ENCODE peak calls at places on chromosomes 13 and 19, in four cellular contexts. R, D, S and I are unnamed samples.

GRCh38 chr13:96053003-96053703 is at the start of gene UGGT2:
- DNase-seq in R (peak; percentile 97), D (peak; percentile 83), S (peak; percentile 12), I (peak; percentile 98)

GRCh38 chr19:7579182-7579581 is 16.5 kb upstream of the CAMSAP3 start:
- DNase-seq in R (no peak), D (no peak), S (no peak), I (no peak)

GRCh38 chr13:92135509-92135908 is 737.1 kb downstream of the GPC5 start:
- DNase-seq in R (no peak), D (no peak), S (no peak), I (no peak)

GRCh38 chr13:78054152-78054551 is 135.5 kb upstream of the EDNRB start:
- DNase-seq in R (no peak), D (no peak), S (no peak), I (no peak)

GRCh38 chr19:57351867-57352266 is 796 bp downstream of the ZNF304 start:
- DNase-seq in R (no peak), D (no peak), S (no peak), I (no peak)

GRCh38 chr13:80074811-80075210 is 266.1 kb downstream of the SPRY2 start:
- DNase-seq in R (no peak), D (no peak), S (no peak), I (no peak)

GRCh38 chr19:35000647-35001501 is 751 bp downstream of the GRAMD1A start:
- DNase-seq in R (no peak), D (no peak), S (peak; percentile 65), I (peak; percentile 64)

GRCh38 chr19:48445256-48445605 is 552 bp upstream of the GRWD1 start:
- DNase-seq in R (no peak), D (peak; percentile 68), S (no peak), I (peak; percentile 80)

GRCh38 chr19:52336976-52337375 is 933 bp downstream of the ZNF610 start:
- DNase-seq in R (no peak), D (peak; percentile 20), S (no peak), I (no peak)

GRCh38 chr13:110308377-110309158 is 1.5 kb downstream of the COL4A2 start:
- DNase-seq in R (no peak), D (no peak), S (no peak), I (no peak)

GRCh38 chr19:1211494-1212234 is 6.1 kb downstream of the STK11 start:
- DNase-seq in R (peak; percentile 64), D (no peak), S (no peak), I (no peak)

GRCh38 chr19:29478578-29479565 is 46.9 kb upstream of the VSTM2B start:
- DNase-seq in R (no peak), D (peak; percentile 32), S (peak; percentile 10), I (no peak)

GRCh38 chr13:75550159-75550567 is 572 bp downstream of the UCHL3 start:
- DNase-seq in R (no peak), D (peak; percentile 2), S (peak; percentile 41), I (peak; percentile 43)

GRCh38 chr13:113399755-113400149 is 35.8 kb upstream of the GRTP1 start:
- DNase-seq in R (no peak), D (no peak), S (no peak), I (no peak)

GRCh38 chr13:98284677-98285076 is 107.6 kb upstream of the RNF113B start:
- DNase-seq in R (no peak), D (no peak), S (no peak), I (no peak)

GRCh38 chr19:41575998-41576397 is at the start of gene CEACAM21:
- DNase-seq in R (peak; percentile 45), D (no peak), S (peak; percentile 61), I (peak; percentile 74)

GRCh38 chr19:3507371-3508120 is 1.4 kb downstream of the FZR1 start:
- DNase-seq in R (peak; percentile 35), D (no peak), S (peak; percentile 42), I (no peak)

GRCh38 chr19:33440682-33441081 is 67.2 kb downstream of the CEBPG start:
- DNase-seq in R (no peak), D (no peak), S (no peak), I (no peak)

GRCh38 chr13:19172647-19173030 is 9.0 kb downstream of the TUBA3C start:
- DNase-seq in R (no peak), D (no peak), S (no peak), I (no peak)

GRCh38 chr13:77784531-77784930 is 87.0 kb downstream of the SLAIN1 start:
- DNase-seq in R (no peak), D (no peak), S (no peak), I (no peak)

GRCh38 chr19:16530540-16531379 is 11.5 kb downstream of the CHERP start:
- DNase-seq in R (no peak), D (no peak), S (no peak), I (peak; percentile 9)

GRCh38 chr13:33262997-33263396 is 22.6 kb downstream of the STARD13 start:
- DNase-seq in R (no peak), D (no peak), S (no peak), I (no peak)

GRCh38 chr13:41276824-41277223 is 13.4 kb upstream of the MTRF1 start:
- DNase-seq in R (no peak), D (no peak), S (no peak), I (no peak)

GRCh38 chr13:49869514-49869913 is 66.6 kb downstream of the SPRYD7 start:
- DNase-seq in R (no peak), D (no peak), S (no peak), I (no peak)

GRCh38 chr19:17240062-17240854 is 5.5 kb downstream of the NR2F6 start:
- DNase-seq in R (peak; percentile 70), D (no peak), S (no peak), I (no peak)

GRCh38 chr13:85303630-85304029 is 495.6 kb downstream of the SLITRK6 start:
- DNase-seq in R (no peak), D (no peak), S (no peak), I (no peak)